ENCODE peak calls at places on chromosome 5, in seven cellular contexts. N, I, U, F, K, P and O are unnamed samples.
A peak's percentile ranks its signal among the peaks of the same experiment; 100 is the strongest.

GRCh38 chr5:173517648-173518047 is 98.8 kb downstream of the BOD1 start:
- DNase-seq in N (no peak), I (no peak), U (no peak), F (no peak), K (no peak), P (no peak), O (no peak)

GRCh38 chr5:172773481-172774469 is 2.8 kb upstream of the DUSP1 start:
- DNase-seq in N (peak; percentile 65), I (no peak), U (no peak), F (no peak), K (no peak), P (no peak), O (peak; percentile 55)

GRCh38 chr5:107652839-107653607 is 17.7 kb downstream of the EFNA5 start:
- DNase-seq in N (no peak), I (peak; percentile 12), U (no peak), F (no peak), K (no peak), P (no peak), O (no peak)

GRCh38 chr5:31106742-31107546 is 86.5 kb upstream of the CDH6 start:
- DNase-seq in N (peak; percentile 53), I (peak; percentile 8), U (no peak), F (no peak), K (no peak), P (no peak), O (peak; percentile 8)

GRCh38 chr5:158174918-158175663 is 316.1 kb upstream of the CLINT1 start:
- DNase-seq in N (peak; percentile 61), I (peak; percentile 63), U (peak; percentile 80), F (peak; percentile 81), K (peak; percentile 87), P (peak; percentile 63), O (peak; percentile 83)

GRCh38 chr5:73897886-73898285 is 271.9 kb downstream of the ARHGEF28 start:
- DNase-seq in N (no peak), I (no peak), U (no peak), F (no peak), K (no peak), P (no peak), O (no peak)

GRCh38 chr5:150582281-150582791 is 58.1 kb upstream of the SYNPO start:
- DNase-seq in N (peak; percentile 33), I (no peak), U (no peak), F (no peak), K (peak; percentile 86), P (no peak), O (no peak)

GRCh38 chr5:126108505-126108904 is 314.7 kb upstream of the GRAMD2B start:
- DNase-seq in N (no peak), I (no peak), U (no peak), F (no peak), K (no peak), P (no peak), O (no peak)

GRCh38 chr5:14265574-14265973 is 122.4 kb downstream of the TRIO start:
- DNase-seq in N (peak; percentile 95), I (no peak), U (no peak), F (no peak), K (no peak), P (peak; percentile 70), O (peak; percentile 77)

GRCh38 chr5:180304431-180305375 is 12.8 kb upstream of the MAPK9 start:
- DNase-seq in N (no peak), I (no peak), U (no peak), F (no peak), K (no peak), P (no peak), O (no peak)

GRCh38 chr5:57172466-57172961 is 1.3 kb upstream of the GPBP1 start:
- DNase-seq in N (peak; percentile 39), I (peak; percentile 16), U (no peak), F (peak; percentile 32), K (peak; percentile 41), P (no peak), O (peak; percentile 39)

GRCh38 chr5:134084570-134084969 is 29.9 kb upstream of the TCF7 start:
- DNase-seq in N (no peak), I (no peak), U (no peak), F (no peak), K (no peak), P (no peak), O (no peak)

GRCh38 chr5:127746756-127747155 is 43.6 kb downstream of the CCDC192 start:
- DNase-seq in N (peak; percentile 45), I (peak; percentile 1), U (no peak), F (peak; percentile 55), K (no peak), P (peak; percentile 33), O (no peak)

GRCh38 chr5:95620030-95620869 is at the start of gene GPR150:
- DNase-seq in N (peak; percentile 53), I (peak; percentile 47), U (peak; percentile 45), F (no peak), K (peak; percentile 58), P (peak; percentile 36), O (peak; percentile 50)

GRCh38 chr5:172816887-172817418 is 17.1 kb upstream of the ERGIC1 start:
- DNase-seq in N (peak; percentile 91), I (no peak), U (peak; percentile 58), F (no peak), K (no peak), P (peak; percentile 77), O (peak; percentile 54)

GRCh38 chr5:171842006-171842776 is 56.6 kb downstream of the SMIM23 start:
- DNase-seq in N (no peak), I (no peak), U (no peak), F (no peak), K (no peak), P (no peak), O (no peak)

GRCh38 chr5:66171349-66172344 is 27.5 kb downstream of the SREK1 start:
- DNase-seq in N (peak; percentile 63), I (peak; percentile 3), U (peak; percentile 17), F (peak; percentile 51), K (no peak), P (peak; percentile 36), O (peak; percentile 11)

GRCh38 chr5:75200776-75201175 is 35.9 kb downstream of the ANKRD31 start:
- DNase-seq in N (no peak), I (no peak), U (no peak), F (no peak), K (no peak), P (no peak), O (no peak)

GRCh38 chr5:140243855-140244254 is 59.0 kb downstream of the PFDN1 start:
- DNase-seq in N (no peak), I (peak; percentile 94), U (no peak), F (no peak), K (no peak), P (no peak), O (no peak)

GRCh38 chr5:82396871-82397514 is 118.8 kb upstream of the RPS23 start:
- DNase-seq in N (peak; percentile 100), I (peak; percentile 66), U (peak; percentile 3), F (peak; percentile 36), K (peak; percentile 29), P (peak; percentile 23), O (peak; percentile 93)

GRCh38 chr5:141516648-141517025 is 27.8 kb downstream of the PCDHGC5 start:
- DNase-seq in N (no peak), I (no peak), U (no peak), F (no peak), K (no peak), P (no peak), O (no peak)

GRCh38 chr5:141349917-141350619 is at the start of gene PCDHGB1:
- DNase-seq in N (peak; percentile 49), I (peak; percentile 13), U (peak; percentile 17), F (peak; percentile 96), K (no peak), P (peak; percentile 80), O (peak; percentile 42)

GRCh38 chr5:117805058-117805457 is 1183.3 kb downstream of the DTWD2 start:
- DNase-seq in N (no peak), I (no peak), U (no peak), F (no peak), K (no peak), P (no peak), O (no peak)

GRCh38 chr5:39274388-39275085 is 55.2 kb upstream of the FYB1 start:
- DNase-seq in N (no peak), I (no peak), U (no peak), F (no peak), K (no peak), P (no peak), O (no peak)

GRCh38 chr5:110159202-110159601 is 469.5 kb downstream of the MAN2A1 start:
- DNase-seq in N (peak; percentile 62), I (no peak), U (no peak), F (no peak), K (no peak), P (no peak), O (no peak)

GRCh38 chr5:67511911-67512310 is 315.3 kb upstream of the CD180 start:
- DNase-seq in N (no peak), I (peak; percentile 16), U (no peak), F (no peak), K (no peak), P (no peak), O (no peak)